ENCODE peak calls at places on chromosomes 3 and 15, in five cellular contexts. R is mesenchymal stem cell, O is H1, L is neuronal stem cell, B is IMR-90. A is an unnamed sample.

GRCh38 chr3:177039875-177040274 is 157.4 kb downstream of the TBL1XR1 start:
- DNase-seq in R (no peak), O (no peak), L (no peak), B (no peak), A (peak; percentile 24)

GRCh38 chr3:133384331-133385027 is 15.4 kb upstream of the BFSP2 start:
- DNase-seq in R (peak; percentile 40), O (peak; percentile 80), L (peak; percentile 67), B (peak; percentile 65), A (peak; percentile 73)

GRCh38 chr15:100769975-100770340 is 109.7 kb upstream of the ALDH1A3 start:
- DNase-seq in R (no peak), O (no peak), L (no peak), B (no peak), A (no peak)

GRCh38 chr3:120420360-120420759 is 30.4 kb downstream of the FSTL1 start:
- DNase-seq in R (no peak), O (no peak), L (no peak), B (no peak), A (no peak)

GRCh38 chr15:101458908-101459578 is 30.5 kb downstream of the PCSK6 start:
- DNase-seq in R (peak; percentile 78), O (no peak), L (no peak), B (no peak), A (peak; percentile 55)

GRCh38 chr15:58182460-58183163 is 44.4 kb downstream of the AQP9 start:
- DNase-seq in R (peak; percentile 40), O (peak; percentile 73), L (peak; percentile 51), B (peak; percentile 41), A (peak; percentile 68)

GRCh38 chr15:55959744-55960143 is 33.7 kb downstream of the NEDD4 start:
- DNase-seq in R (no peak), O (no peak), L (no peak), B (peak; percentile 4), A (peak; percentile 4)

GRCh38 chr3:25785826-25786225 is 2.6 kb upstream of the NGLY1 start:
- DNase-seq in R (no peak), O (no peak), L (no peak), B (no peak), A (no peak)

GRCh38 chr3:123656691-123657090 is 71.8 kb upstream of the HACD2 start:
- DNase-seq in R (no peak), O (no peak), L (no peak), B (no peak), A (no peak)

GRCh38 chr3:183812746-183813445 is 12.5 kb downstream of the MAP6D1 start:
- DNase-seq in R (no peak), O (no peak), L (no peak), B (no peak), A (no peak)

GRCh38 chr3:134392336-134392983 is 18.2 kb upstream of the AMOTL2 start:
- DNase-seq in R (no peak), O (no peak), L (no peak), B (peak; percentile 34), A (no peak)

GRCh38 chr3:17905996-17906395 is 163.6 kb upstream of the TBC1D5 start:
- DNase-seq in R (no peak), O (no peak), L (no peak), B (no peak), A (no peak)

GRCh38 chr15:43483306-43484128 is 9.4 kb downstream of the TP53BP1 start:
- DNase-seq in R (peak; percentile 50), O (no peak), L (no peak), B (no peak), A (peak; percentile 14)

GRCh38 chr3:152524198-152525140 is 255.7 kb downstream of the MBNL1 start:
- DNase-seq in R (peak; percentile 69), O (no peak), L (peak; percentile 32), B (peak; percentile 62), A (peak; percentile 45)

GRCh38 chr3:61847784-61848462 is 286.6 kb downstream of the PTPRG start:
- DNase-seq in R (no peak), O (no peak), L (no peak), B (no peak), A (no peak)

GRCh38 chr3:192916455-192917257 is 1.0 kb downstream of the MB21D2 start:
- DNase-seq in R (peak; percentile 81), O (peak; percentile 75), L (peak; percentile 58), B (peak; percentile 73), A (peak; percentile 78)

GRCh38 chr3:48464713-48465221 is 18.2 kb downstream of the ATRIP start:
- DNase-seq in R (no peak), O (no peak), L (no peak), B (no peak), A (no peak)

GRCh38 chr3:70811880-70812279 is 499.4 kb upstream of the MDFIC2 start:
- DNase-seq in R (peak; percentile 92), O (no peak), L (no peak), B (peak; percentile 81), A (no peak)

GRCh38 chr15:25235391-25235790 is 203.4 kb downstream of the UBE3A start:
- DNase-seq in R (no peak), O (no peak), L (no peak), B (no peak), A (no peak)

GRCh38 chr3:113258311-113258710 is 47.0 kb downstream of the BOC start:
- DNase-seq in R (no peak), O (no peak), L (no peak), B (no peak), A (no peak)

GRCh38 chr3:42515391-42515916 is 13.0 kb downstream of the VIPR1 start:
- DNase-seq in R (no peak), O (no peak), L (no peak), B (no peak), A (no peak)

GRCh38 chr3:196608693-196609092 is 30.8 kb upstream of the NRROS start:
- DNase-seq in R (no peak), O (no peak), L (no peak), B (no peak), A (no peak)

GRCh38 chr3:196617256-196617655 is 22.2 kb upstream of the NRROS start:
- DNase-seq in R (no peak), O (no peak), L (no peak), B (no peak), A (no peak)

GRCh38 chr3:196609815-196610515 is 29.5 kb upstream of the NRROS start:
- DNase-seq in R (no peak), O (no peak), L (no peak), B (no peak), A (no peak)

GRCh38 chr3:196609343-196609775 is 30.1 kb upstream of the NRROS start:
- DNase-seq in R (peak; percentile 77), O (peak; percentile 97), L (peak; percentile 87), B (peak; percentile 63), A (peak; percentile 80)

GRCh38 chr3:196611761-196612483 is 27.6 kb upstream of the NRROS start:
- DNase-seq in R (no peak), O (no peak), L (no peak), B (no peak), A (no peak)
- H2BK5ac ChIP-seq in R (no peak overlapping the region), O (peak overlapping the region; percentile 36), L (no peak overlapping the region), B (no peak overlapping the region), A (no peak overlapping the region)

GRCh38 chr15:45026646-45027045 is 3.7 kb downstream of the SORD start:
- DNase-seq in R (no peak), O (no peak), L (no peak), B (no peak), A (no peak)

GRCh38 chr15:45027220-45027619 is 4.2 kb downstream of the SORD start:
- DNase-seq in R (no peak), O (no peak), L (no peak), B (no peak), A (no peak)

GRCh38 chr15:45030743-45031142 is 7.7 kb downstream of the SORD start:
- DNase-seq in R (no peak), O (no peak), L (no peak), B (no peak), A (peak; percentile 71)
- H3K9me3 ChIP-seq in R (no peaks in the 10 kb centered on the region), O (no peaks in the 10 kb centered on the region), L (peaks cover 29% of the 10 kb centered on the region), B (no peaks in the 10 kb centered on the region), A (no peaks in the 10 kb centered on the region)

GRCh38 chr3:4742359-4742758 is 236.9 kb upstream of the BHLHE40 start:
- DNase-seq in R (no peak), O (no peak), L (no peak), B (no peak), A (no peak)
- H3K23ac ChIP-seq in R (no peak overlapping the region), O (no peak overlapping the region), L (no peak overlapping the region), B (no peak overlapping the region), A (no peak overlapping the region)

GRCh38 chr15:47934342-47934741 is 186.4 kb upstream of the SLC24A5 start:
- DNase-seq in R (no peak), O (no peak), L (no peak), B (no peak), A (no peak)

GRCh38 chr15:47937834-47938233 is 183.0 kb upstream of the SLC24A5 start:
- DNase-seq in R (no peak), O (no peak), L (no peak), B (no peak), A (no peak)

GRCh38 chr15:47933865-47934264 is 186.9 kb upstream of the SLC24A5 start:
- DNase-seq in R (no peak), O (no peak), L (no peak), B (no peak), A (no peak)

GRCh38 chr15:47932829-47933696 is 187.7 kb upstream of the SLC24A5 start:
- DNase-seq in R (peak; percentile 47), O (no peak), L (no peak), B (no peak), A (no peak)
- H2BK5ac ChIP-seq in R (no peak overlapping the region), O (no peak overlapping the region), L (no peak overlapping the region), B (no peak overlapping the region), A (no peak overlapping the region)

DNA sequence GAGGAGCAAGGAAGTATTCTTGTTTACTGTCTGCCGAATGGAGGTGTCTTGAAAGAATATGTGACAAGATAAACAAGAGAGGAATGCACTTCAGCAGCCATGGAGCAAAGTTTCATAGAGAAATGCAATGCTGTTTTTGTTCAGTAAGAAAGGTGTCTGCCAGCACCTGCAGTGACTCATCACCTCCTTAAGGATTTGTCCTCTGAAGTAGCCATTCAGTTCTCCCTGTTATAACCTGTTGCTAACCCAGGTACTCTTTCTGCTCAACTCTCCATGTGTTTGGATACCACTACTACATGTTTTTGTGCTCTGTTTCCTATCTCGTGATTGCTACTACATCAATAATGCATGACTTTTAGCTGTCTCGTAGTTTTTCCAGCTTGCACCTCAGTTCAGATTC is 328.9 kb downstream of the CHL1 start:
- DNase-seq in R (no peak), O (no peak), L (no peak), B (no peak), A (no peak)
- H3K9me3 ChIP-seq in R (no peaks in the 10 kb centered on the region), O (no peaks in the 10 kb centered on the region), L (no peaks in the 10 kb centered on the region), B (peaks cover 2% of the 10 kb centered on the region), A (no peaks in the 10 kb centered on the region)

A was measured in trophoblast cell.